ENCODE peak calls at places on chromosomes 3 and 15, in four cellular contexts. One of them, this sample, is unnamed.

GRCh38 chr3:170899455-170899854 is 9.0 kb downstream of the EIF5A2 start:
- DNase-seq in breast epithelium: no peak
- DNase-seq in uterus: no peak
- DNase-seq in IMR-90: no peak
- DNase-seq in this sample: no peak

GRCh38 chr3:101077361-101078011 is 84.3 kb upstream of the ABI3BP start:
- DNase-seq in uterus: no peak
- DNase-seq in breast epithelium: no peak
- DNase-seq in IMR-90: peak
- DNase-seq in this sample: peak

GRCh38 chr3:6551165-6551564 is 309.8 kb upstream of the GRM7 start:
- DNase-seq in uterus: no peak
- DNase-seq in breast epithelium: no peak
- DNase-seq in IMR-90: no peak
- DNase-seq in this sample: no peak

GRCh38 chr3:145942052-145942451 is 218.9 kb downstream of the PLOD2 start:
- DNase-seq in IMR-90: no peak
- DNase-seq in uterus: no peak
- DNase-seq in breast epithelium: no peak
- DNase-seq in this sample: no peak

GRCh38 chr3:27713435-27713880 is 8.7 kb downstream of the EOMES start:
- DNase-seq in uterus: no peak
- DNase-seq in IMR-90: no peak
- DNase-seq in breast epithelium: no peak
- DNase-seq in this sample: no peak

GRCh38 chr15:76330281-76330680 is 6.3 kb upstream of the ISL2 start:
- DNase-seq in uterus: no peak
- DNase-seq in IMR-90: peak
- DNase-seq in breast epithelium: no peak
- DNase-seq in this sample: peak

GRCh38 chr15:50250789-50251394 is 14.6 kb downstream of the HDC start:
- DNase-seq in breast epithelium: no peak
- DNase-seq in uterus: no peak
- DNase-seq in IMR-90: no peak
- DNase-seq in this sample: no peak

GRCh38 chr3:8668216-8668615 is 23.6 kb upstream of the SSUH2 start:
- DNase-seq in breast epithelium: no peak
- DNase-seq in uterus: no peak
- DNase-seq in IMR-90: peak
- DNase-seq in this sample: no peak

GRCh38 chr3:190973760-190974159 is 111.3 kb upstream of the GMNC start:
- DNase-seq in uterus: no peak
- DNase-seq in breast epithelium: no peak
- DNase-seq in IMR-90: no peak
- DNase-seq in this sample: no peak

GRCh38 chr3:162492446-162493081 is 996.0 kb downstream of the OTOL1 start:
- DNase-seq in uterus: no peak
- DNase-seq in breast epithelium: no peak
- DNase-seq in IMR-90: peak
- DNase-seq in this sample: peak

GRCh38 chr3:33146791-33147445 is 33.1 kb downstream of the CRTAP start:
- DNase-seq in uterus: no peak
- DNase-seq in breast epithelium: no peak
- DNase-seq in IMR-90: peak
- DNase-seq in this sample: peak

GRCh38 chr3:167913218-167913902 is 177.8 kb downstream of the SERPINI1 start:
- DNase-seq in breast epithelium: no peak
- DNase-seq in uterus: no peak
- DNase-seq in IMR-90: peak
- DNase-seq in this sample: peak
- TF ChIP-seq CTCF in breast epithelium: no peak
- TF ChIP-seq CTCF in uterus: no peak
- TF ChIP-seq CTCF in IMR-90: no peak
- TF ChIP-seq CTCF in this sample: no peak

GRCh38 chr15:100922192-100923040 is 3.3 kb downstream of the LRRK1 start:
- DNase-seq in uterus: no peak
- DNase-seq in breast epithelium: no peak
- DNase-seq in IMR-90: no peak
- DNase-seq in this sample: no peak
- H3K4me3 ChIP-seq in uterus: no peak
- H3K4me3 ChIP-seq in breast epithelium: no peak
- H3K4me3 ChIP-seq in IMR-90: no peak
- H3K4me3 ChIP-seq in this sample: no peak

GRCh38 chr3:51141573-51141972 is 243.5 kb upstream of the MANF start:
- DNase-seq in IMR-90: no peak
- DNase-seq in uterus: no peak
- DNase-seq in breast epithelium: no peak
- DNase-seq in this sample: no peak
- TF ChIP-seq CTCF in IMR-90: no peak
- TF ChIP-seq CTCF in uterus: no peak
- TF ChIP-seq CTCF in breast epithelium: no peak
- TF ChIP-seq CTCF in this sample: no peak

GRCh38 chr3:147421184-147421912 is 12.2 kb downstream of the ZIC1 start:
- DNase-seq in uterus: no peak
- DNase-seq in IMR-90: no peak
- DNase-seq in breast epithelium: no peak
- DNase-seq in this sample: no peak
- H3K4me3 ChIP-seq in uterus: no peak
- H3K4me3 ChIP-seq in IMR-90: no peak
- H3K4me3 ChIP-seq in breast epithelium: no peak
- H3K4me3 ChIP-seq in this sample: no peak

GRCh38 chr3:53919741-53920140 is 28.1 kb upstream of the SELENOK start:
- DNase-seq in breast epithelium: no peak
- DNase-seq in IMR-90: no peak
- DNase-seq in uterus: no peak
- DNase-seq in this sample: no peak

DNA sequence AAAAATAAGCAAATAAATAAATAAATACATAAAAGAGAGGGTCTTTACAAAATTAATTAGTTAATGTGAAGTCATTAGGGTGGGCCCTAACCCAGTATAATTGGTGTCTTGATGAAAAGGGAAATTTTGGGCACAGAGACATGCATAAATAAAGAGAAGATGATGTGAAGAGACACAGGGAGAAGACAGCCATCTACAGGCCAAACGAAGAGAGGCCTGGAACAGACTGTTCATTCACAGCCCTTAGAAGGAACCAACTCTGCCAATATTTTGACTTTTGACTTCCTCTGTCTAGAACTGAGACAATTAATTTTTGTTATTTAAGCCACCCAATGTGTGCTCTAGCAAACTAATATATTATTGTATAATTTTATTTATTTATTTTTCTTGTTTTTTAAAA is 29.6 kb upstream of the SELENOK start:
- DNase-seq in breast epithelium: no peak
- DNase-seq in IMR-90: peak
- DNase-seq in uterus: no peak
- DNase-seq in this sample: peak
- TF ChIP-seq CTCF in breast epithelium: no peak
- TF ChIP-seq CTCF in IMR-90: peak
- TF ChIP-seq CTCF in uterus: no peak
- TF ChIP-seq CTCF in this sample: peak

GRCh38 chr3:114411292-114411691 is 117.5 kb downstream of the TIGIT start:
- DNase-seq in IMR-90: peak
- DNase-seq in breast epithelium: no peak
- DNase-seq in uterus: no peak
- DNase-seq in this sample: peak

GRCh38 chr3:114417265-114417664 is 123.4 kb downstream of the TIGIT start:
- DNase-seq in uterus: no peak
- DNase-seq in breast epithelium: no peak
- DNase-seq in IMR-90: no peak
- DNase-seq in this sample: peak

GRCh38 chr3:114408763-114409162 is 114.9 kb downstream of the TIGIT start:
- DNase-seq in breast epithelium: no peak
- DNase-seq in IMR-90: no peak
- DNase-seq in uterus: no peak
- DNase-seq in this sample: peak

GRCh38 chr3:114409291-114409690 is 115.5 kb downstream of the TIGIT start:
- DNase-seq in IMR-90: no peak
- DNase-seq in uterus: no peak
- DNase-seq in breast epithelium: no peak
- DNase-seq in this sample: no peak

DNA sequence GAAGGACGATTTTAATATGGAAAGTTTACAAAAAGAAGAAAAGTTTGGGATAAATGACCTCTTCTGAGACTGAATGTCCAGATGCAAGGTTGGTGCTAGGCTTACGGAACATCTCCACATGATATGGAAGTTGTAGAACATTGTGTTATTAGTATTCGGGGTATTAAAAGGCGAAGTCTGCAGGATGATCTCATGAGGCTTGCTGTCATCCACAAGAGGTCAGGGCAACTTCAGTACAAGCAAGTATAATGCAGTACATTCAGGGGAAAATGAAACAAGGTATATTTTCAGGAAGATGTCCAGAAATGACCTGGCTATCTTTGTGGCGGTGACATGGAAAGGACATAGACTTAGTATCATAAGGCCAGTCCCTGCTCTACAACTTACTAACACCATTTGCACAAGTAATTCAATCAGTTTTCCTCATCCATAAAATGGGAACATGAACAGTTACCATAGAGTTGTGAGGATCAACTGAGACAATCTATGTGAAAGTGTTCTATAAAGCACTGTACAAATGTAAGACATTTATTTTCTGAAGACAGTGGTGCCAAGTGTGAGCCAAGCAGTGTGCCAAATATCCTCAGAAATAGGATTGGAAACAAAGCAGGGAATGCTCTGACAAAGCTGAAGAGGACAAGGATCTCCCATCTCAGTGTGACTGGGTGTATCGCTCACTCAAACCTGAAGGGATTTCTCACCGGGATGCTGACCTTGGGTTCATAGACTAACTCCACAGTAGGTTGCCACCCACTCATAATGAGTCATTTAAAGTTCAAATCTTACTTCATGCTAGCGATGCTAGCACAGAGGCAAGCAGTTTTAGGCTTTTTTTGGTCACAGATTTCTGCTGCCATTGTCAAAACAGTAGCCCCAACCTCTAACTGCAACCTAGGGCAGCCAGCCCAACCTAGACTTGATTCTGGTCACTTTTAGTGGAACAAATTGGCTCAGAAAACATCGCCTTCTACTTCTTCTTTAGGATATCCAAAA is 118.3 kb downstream of the TIGIT start:
- DNase-seq in uterus: no peak
- DNase-seq in IMR-90: peak
- DNase-seq in breast epithelium: no peak
- DNase-seq in this sample: peak
- H3K4me3 ChIP-seq in uterus: no peak
- H3K4me3 ChIP-seq in IMR-90: no peak
- H3K4me3 ChIP-seq in breast epithelium: no peak
- H3K4me3 ChIP-seq in this sample: no peak

This sample was measured in fibroblast of villous mesenchyme.